ENCODE peak calls at places on chromosomes 6 and 20, in six cellular contexts. One of them, this sample, is unnamed.

GRCh38 chr6:86412063-86412462 is 525.3 kb upstream of the HTR1E start:
- DNase-seq in upper lobe of left lung: no peak
- DNase-seq in transverse colon: no peak
- DNase-seq in HepG2: no peak
- DNase-seq in K562: no peak
- DNase-seq in GM12878: no peak
- DNase-seq in this sample: no peak

GRCh38 chr6:37657117-37657886 is 40.4 kb downstream of the MDGA1 start:
- DNase-seq in upper lobe of left lung: no peak
- DNase-seq in transverse colon: no peak
- DNase-seq in HepG2: no peak
- DNase-seq in K562: no peak
- DNase-seq in GM12878: no peak
- DNase-seq in this sample: no peak

GRCh38 chr20:25051386-25052155 is 6.4 kb downstream of the ACSS1 start:
- DNase-seq in upper lobe of left lung: peak; percentile 18
- DNase-seq in transverse colon: peak; percentile 5
- DNase-seq in HepG2: no peak
- DNase-seq in K562: no peak
- DNase-seq in GM12878: no peak
- DNase-seq in this sample: no peak

GRCh38 chr20:52054123-52054522 is 137.5 kb downstream of the ZFP64 start:
- DNase-seq in upper lobe of left lung: no peak
- DNase-seq in transverse colon: peak; percentile 25
- DNase-seq in HepG2: no peak
- DNase-seq in K562: no peak
- DNase-seq in GM12878: no peak
- DNase-seq in this sample: no peak

GRCh38 chr20:41218466-41218865 is 81.1 kb downstream of the PLCG1 start:
- DNase-seq in upper lobe of left lung: no peak
- DNase-seq in transverse colon: no peak
- DNase-seq in HepG2: no peak
- DNase-seq in K562: no peak
- DNase-seq in GM12878: no peak
- DNase-seq in this sample: no peak

GRCh38 chr6:53258076-53258773 is 90.5 kb downstream of the ELOVL5 start:
- DNase-seq in upper lobe of left lung: no peak
- DNase-seq in transverse colon: no peak
- DNase-seq in HepG2: no peak
- DNase-seq in K562: no peak
- DNase-seq in GM12878: no peak
- DNase-seq in this sample: no peak

GRCh38 chr6:125781307-125781868 is 9.4 kb upstream of the NCOA7 start:
- DNase-seq in upper lobe of left lung: peak; percentile 66
- DNase-seq in transverse colon: peak; percentile 37
- DNase-seq in HepG2: no peak
- DNase-seq in K562: no peak
- DNase-seq in GM12878: no peak
- DNase-seq in this sample: no peak

GRCh38 chr6:56102216-56102615 is 145.2 kb downstream of the COL21A1 start:
- DNase-seq in upper lobe of left lung: no peak
- DNase-seq in transverse colon: no peak
- DNase-seq in HepG2: no peak
- DNase-seq in K562: no peak
- DNase-seq in GM12878: no peak
- DNase-seq in this sample: no peak

GRCh38 chr6:56713285-56713684 is 70.6 kb upstream of the DST start:
- DNase-seq in upper lobe of left lung: peak; percentile 81
- DNase-seq in transverse colon: peak; percentile 35
- DNase-seq in HepG2: peak; percentile 44
- DNase-seq in K562: no peak
- DNase-seq in GM12878: no peak
- DNase-seq in this sample: peak; percentile 36

GRCh38 chr20:4484431-4485057 is 237.2 kb upstream of the PRND start:
- DNase-seq in upper lobe of left lung: no peak
- DNase-seq in transverse colon: no peak
- DNase-seq in HepG2: no peak
- DNase-seq in K562: no peak
- DNase-seq in GM12878: no peak
- DNase-seq in this sample: no peak

GRCh38 chr6:166004491-166005275 is 163.0 kb downstream of the TBXT start:
- DNase-seq in upper lobe of left lung: no peak
- DNase-seq in transverse colon: no peak
- DNase-seq in HepG2: no peak
- DNase-seq in K562: no peak
- DNase-seq in GM12878: no peak
- DNase-seq in this sample: no peak

GRCh38 chr6:33885121-33886057 is 81.6 kb upstream of the MLN start:
- DNase-seq in upper lobe of left lung: no peak
- DNase-seq in transverse colon: peak; percentile 40
- DNase-seq in HepG2: no peak
- DNase-seq in K562: no peak
- DNase-seq in GM12878: no peak
- DNase-seq in this sample: no peak

GRCh38 chr6:73514746-73515110 is 6.1 kb downstream of the EEF1A1 start:
- DNase-seq in upper lobe of left lung: no peak
- DNase-seq in transverse colon: no peak
- DNase-seq in HepG2: no peak
- DNase-seq in K562: no peak
- DNase-seq in GM12878: no peak
- DNase-seq in this sample: no peak

GRCh38 chr6:18242062-18242851 is 22.1 kb downstream of the DEK start:
- DNase-seq in upper lobe of left lung: no peak
- DNase-seq in transverse colon: no peak
- DNase-seq in HepG2: peak; percentile 62
- DNase-seq in K562: no peak
- DNase-seq in GM12878: no peak
- DNase-seq in this sample: no peak

GRCh38 chr20:34111057-34111711 is 859 bp downstream of the EIF2S2 start:
- DNase-seq in upper lobe of left lung: peak; percentile 68
- DNase-seq in transverse colon: peak; percentile 18
- DNase-seq in HepG2: no peak
- DNase-seq in K562: no peak
- DNase-seq in GM12878: no peak
- DNase-seq in this sample: peak; percentile 23

GRCh38 chr6:24909281-24910216 is 26.2 kb downstream of the RIPOR2 start:
- DNase-seq in upper lobe of left lung: no peak
- DNase-seq in transverse colon: no peak
- DNase-seq in HepG2: no peak
- DNase-seq in K562: no peak
- DNase-seq in GM12878: no peak
- DNase-seq in this sample: no peak

GRCh38 chr6:24908555-24908954 is 27.2 kb downstream of the RIPOR2 start:
- DNase-seq in upper lobe of left lung: no peak
- DNase-seq in transverse colon: no peak
- DNase-seq in HepG2: no peak
- DNase-seq in K562: no peak
- DNase-seq in GM12878: no peak
- DNase-seq in this sample: no peak

GRCh38 chr6:24910331-24910849 is 25.4 kb downstream of the RIPOR2 start:
- DNase-seq in upper lobe of left lung: no peak
- DNase-seq in transverse colon: no peak
- DNase-seq in HepG2: no peak
- DNase-seq in K562: no peak
- DNase-seq in GM12878: no peak
- DNase-seq in this sample: no peak

GRCh38 chr6:24911983-24912382 is 23.8 kb downstream of the RIPOR2 start:
- DNase-seq in upper lobe of left lung: no peak
- DNase-seq in transverse colon: no peak
- DNase-seq in HepG2: no peak
- DNase-seq in K562: no peak
- DNase-seq in GM12878: no peak
- DNase-seq in this sample: no peak

GRCh38 chr6:24910850-24911712 is 24.7 kb downstream of the RIPOR2 start:
- DNase-seq in upper lobe of left lung: peak; percentile 72
- DNase-seq in transverse colon: peak; percentile 31
- DNase-seq in HepG2: no peak
- DNase-seq in K562: no peak
- DNase-seq in GM12878: no peak
- DNase-seq in this sample: peak; percentile 34
- H3K27me3 ChIP-seq in upper lobe of left lung: no peaks in the 10 kb centered on the region
- H3K27me3 ChIP-seq in transverse colon: peaks cover 33% of the 10 kb centered on the region
- H3K27me3 ChIP-seq in HepG2: peaks cover 13% of the 10 kb centered on the region
- H3K27me3 ChIP-seq in K562: peaks cover 44% of the 10 kb centered on the region
- H3K27me3 ChIP-seq in GM12878: no peaks in the 10 kb centered on the region
- H3K27me3 ChIP-seq in this sample: peaks cover 11% of the 10 kb centered on the region

GRCh38 chr6:81762132-81762531 is 9.7 kb upstream of the TENT5A start:
- DNase-seq in upper lobe of left lung: no peak
- DNase-seq in transverse colon: no peak
- DNase-seq in HepG2: no peak
- DNase-seq in K562: no peak
- DNase-seq in GM12878: no peak
- DNase-seq in this sample: no peak

GRCh38 chr6:81758221-81758620 is 5.7 kb upstream of the TENT5A start:
- DNase-seq in upper lobe of left lung: no peak
- DNase-seq in transverse colon: no peak
- DNase-seq in HepG2: no peak
- DNase-seq in K562: no peak
- DNase-seq in GM12878: no peak
- DNase-seq in this sample: no peak

GRCh38 chr6:81756690-81757089 is 4.2 kb upstream of the TENT5A start:
- DNase-seq in upper lobe of left lung: no peak
- DNase-seq in transverse colon: no peak
- DNase-seq in HepG2: no peak
- DNase-seq in K562: no peak
- DNase-seq in GM12878: no peak
- DNase-seq in this sample: no peak

GRCh38 chr6:81761197-81761596 is 8.7 kb upstream of the TENT5A start:
- DNase-seq in upper lobe of left lung: no peak
- DNase-seq in transverse colon: no peak
- DNase-seq in HepG2: no peak
- DNase-seq in K562: no peak
- DNase-seq in GM12878: no peak
- DNase-seq in this sample: no peak

GRCh38 chr6:81759782-81760181 is 7.3 kb upstream of the TENT5A start:
- DNase-seq in upper lobe of left lung: no peak
- DNase-seq in transverse colon: no peak
- DNase-seq in HepG2: no peak
- DNase-seq in K562: no peak
- DNase-seq in GM12878: no peak
- DNase-seq in this sample: no peak
- H3K4me3 ChIP-seq in upper lobe of left lung: no peak overlapping the region
- H3K4me3 ChIP-seq in transverse colon: no peak overlapping the region
- H3K4me3 ChIP-seq in HepG2: no peak overlapping the region
- H3K4me3 ChIP-seq in K562: no peak overlapping the region
- H3K4me3 ChIP-seq in GM12878: no peak overlapping the region
- H3K4me3 ChIP-seq in this sample: no peak overlapping the region

GRCh38 chr6:97663252-97663651 is 380.2 kb upstream of the MMS22L start:
- DNase-seq in upper lobe of left lung: no peak
- DNase-seq in transverse colon: no peak
- DNase-seq in HepG2: no peak
- DNase-seq in K562: no peak
- DNase-seq in GM12878: no peak
- DNase-seq in this sample: no peak

GRCh38 chr6:97669191-97669651 is 386.2 kb upstream of the MMS22L start:
- DNase-seq in upper lobe of left lung: no peak
- DNase-seq in transverse colon: no peak
- DNase-seq in HepG2: no peak
- DNase-seq in K562: no peak
- DNase-seq in GM12878: peak; percentile 74
- DNase-seq in this sample: no peak

GRCh38 chr6:97665410-97665809 is 382.4 kb upstream of the MMS22L start:
- DNase-seq in upper lobe of left lung: no peak
- DNase-seq in transverse colon: no peak
- DNase-seq in HepG2: no peak
- DNase-seq in K562: no peak
- DNase-seq in GM12878: no peak
- DNase-seq in this sample: no peak

GRCh38 chr6:97666889-97667288 is 383.9 kb upstream of the MMS22L start:
- DNase-seq in upper lobe of left lung: no peak
- DNase-seq in transverse colon: no peak
- DNase-seq in HepG2: no peak
- DNase-seq in K562: no peak
- DNase-seq in GM12878: no peak
- DNase-seq in this sample: no peak

DNA sequence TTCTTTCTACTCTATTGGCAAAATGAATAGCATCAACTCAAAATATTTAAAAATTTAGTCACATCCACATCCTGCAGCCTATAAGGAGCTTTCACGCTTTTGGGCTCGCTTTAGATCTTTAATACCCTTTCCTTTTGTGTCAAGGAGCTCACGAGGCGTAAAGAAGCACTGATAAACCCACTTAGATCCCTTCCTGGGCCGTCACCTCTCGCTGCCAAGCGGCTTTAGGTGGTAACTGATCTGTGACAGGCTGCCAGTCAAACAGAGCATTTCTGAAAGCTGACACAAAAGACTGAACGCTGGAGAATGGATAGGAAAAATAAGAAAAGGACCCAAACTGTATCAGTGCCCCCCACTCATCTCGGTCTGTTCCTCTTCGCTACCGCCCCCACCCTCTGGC is 385.7 kb upstream of the MMS22L start:
- DNase-seq in upper lobe of left lung: no peak
- DNase-seq in transverse colon: no peak
- DNase-seq in HepG2: no peak
- DNase-seq in K562: no peak
- DNase-seq in GM12878: peak; percentile 12
- DNase-seq in this sample: no peak
- TF ChIP-seq EP300 in upper lobe of left lung: no peak
- TF ChIP-seq EP300 in transverse colon: no peak
- TF ChIP-seq EP300 in HepG2: no peak
- TF ChIP-seq EP300 in K562: no peak
- TF ChIP-seq EP300 in GM12878: no peak
- TF ChIP-seq EP300 in this sample: no peak

GRCh38 chr6:90271831-90272230 is 24.8 kb downstream of the BACH2 start:
- DNase-seq in upper lobe of left lung: no peak
- DNase-seq in transverse colon: no peak
- DNase-seq in HepG2: no peak
- DNase-seq in K562: no peak
- DNase-seq in GM12878: no peak
- DNase-seq in this sample: no peak

GRCh38 chr6:90273863-90274262 is 22.8 kb downstream of the BACH2 start:
- DNase-seq in upper lobe of left lung: no peak
- DNase-seq in transverse colon: no peak
- DNase-seq in HepG2: no peak
- DNase-seq in K562: no peak
- DNase-seq in GM12878: no peak
- DNase-seq in this sample: no peak

GRCh38 chr6:90268178-90268577 is 28.5 kb downstream of the BACH2 start:
- DNase-seq in upper lobe of left lung: no peak
- DNase-seq in transverse colon: no peak
- DNase-seq in HepG2: no peak
- DNase-seq in K562: no peak
- DNase-seq in GM12878: no peak
- DNase-seq in this sample: no peak

GRCh38 chr6:90266845-90267621 is 29.6 kb downstream of the BACH2 start:
- DNase-seq in upper lobe of left lung: no peak
- DNase-seq in transverse colon: no peak
- DNase-seq in HepG2: no peak
- DNase-seq in K562: no peak
- DNase-seq in GM12878: no peak
- DNase-seq in this sample: no peak

DNA sequence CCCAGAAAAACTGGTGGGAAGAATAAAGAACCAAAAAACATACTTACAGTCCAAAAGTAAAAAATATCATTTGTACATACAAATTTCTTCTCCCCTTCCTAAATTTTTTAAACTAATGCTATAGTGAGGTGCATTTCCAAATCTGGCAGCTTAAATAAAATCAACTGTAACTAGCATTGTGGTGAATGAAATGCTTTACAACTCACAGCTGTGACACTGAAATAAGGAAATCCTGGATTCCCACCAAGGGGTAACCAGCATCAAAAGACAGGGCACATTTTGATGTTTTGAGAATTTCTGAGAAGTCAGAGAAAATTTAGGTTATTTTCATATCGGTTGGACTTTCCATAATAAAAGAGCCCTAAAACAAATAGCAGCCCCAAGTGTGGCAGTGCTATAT is 27.3 kb downstream of the BACH2 start:
- DNase-seq in upper lobe of left lung: no peak
- DNase-seq in transverse colon: no peak
- DNase-seq in HepG2: no peak
- DNase-seq in K562: no peak
- DNase-seq in GM12878: no peak
- DNase-seq in this sample: no peak
- H3K27me3 ChIP-seq in upper lobe of left lung: no peaks in the 10 kb centered on the region
- H3K27me3 ChIP-seq in transverse colon: no peaks in the 10 kb centered on the region
- H3K27me3 ChIP-seq in HepG2: no peaks in the 10 kb centered on the region
- H3K27me3 ChIP-seq in K562: no peaks in the 10 kb centered on the region
- H3K27me3 ChIP-seq in GM12878: peaks cover 10% of the 10 kb centered on the region
- H3K27me3 ChIP-seq in this sample: no peaks in the 10 kb centered on the region

This sample was measured in tibial nerve.